ENCODE peak calls at places on chromosome 1, in five cellular contexts. O is neuronal stem cell, H is adipocyte, B is fibroblast of lung, L is MM.1S. W is an unnamed sample.

GRCh38 chr1:149928388-149928724 is 753 bp upstream of the SF3B4 start:
- DNase-seq in O (no peak), H (no peak), B (no peak), L (no peak), W (no peak)

GRCh38 chr1:205812271-205812877 is 624 bp downstream of the SLC41A1 start:
- DNase-seq in O (peak), H (peak), B (peak), L (peak), W (peak)

GRCh38 chr1:51265618-51266017 is 29.5 kb downstream of the RNF11 start:
- DNase-seq in O (no peak), H (no peak), B (no peak), L (no peak), W (no peak)

GRCh38 chr1:241992734-241993133 is 6.2 kb downstream of the MAP1LC3C start:
- DNase-seq in O (no peak), H (peak), B (peak), L (no peak), W (peak)

GRCh38 chr1:3503525-3503886 is 49.0 kb downstream of the ARHGEF16 start:
- DNase-seq in O (no peak), H (no peak), B (no peak), L (no peak), W (no peak)

GRCh38 chr1:199010933-199011332 is 372.1 kb downstream of the PTPRC start:
- DNase-seq in O (no peak), H (no peak), B (peak), L (no peak), W (peak)

GRCh38 chr1:181126871-181127587 is 38.5 kb downstream of the IER5 start:
- DNase-seq in O (no peak), H (no peak), B (no peak), L (peak), W (no peak)

GRCh38 chr1:5720484-5720883 is 271.7 kb downstream of the NPHP4 start:
- DNase-seq in O (no peak), H (no peak), B (no peak), L (no peak), W (no peak)

GRCh38 chr1:83910461-83910860 is 88.5 kb downstream of the TTLL7 start:
- DNase-seq in O (no peak), H (no peak), B (no peak), L (no peak), W (peak)

GRCh38 chr1:85707267-85707989 is 805 bp downstream of the ZNHIT6 start:
- DNase-seq in O (no peak), H (peak), B (peak), L (no peak), W (no peak)

GRCh38 chr1:161439280-161440232 is 65.7 kb upstream of the FCGR2A start:
- DNase-seq in O (no peak), H (peak), B (peak), L (no peak), W (peak)

GRCh38 chr1:14334336-14335176 is 263.9 kb upstream of the KAZN start:
- DNase-seq in O (no peak), H (no peak), B (peak), L (peak), W (no peak)

GRCh38 chr1:206107168-206107544 is 10.0 kb downstream of the AVPR1B start:
- DNase-seq in O (no peak), H (no peak), B (no peak), L (no peak), W (no peak)

GRCh38 chr1:64175639-64176038 is 27.8 kb upstream of the UBE2U start:
- DNase-seq in O (no peak), H (peak), B (no peak), L (no peak), W (no peak)

GRCh38 chr1:15384301-15384901 is 25.3 kb upstream of the EFHD2 start:
- DNase-seq in O (peak), H (peak), B (peak), L (peak), W (no peak)

GRCh38 chr1:45001011-45001481 is 10.1 kb downstream of the HECTD3 start:
- DNase-seq in O (no peak), H (no peak), B (no peak), L (no peak), W (no peak)

GRCh38 chr1:172089768-172090510 is 248.6 kb downstream of the DNM3 start:
- DNase-seq in O (peak), H (no peak), B (peak), L (peak), W (peak)

GRCh38 chr1:42282024-42282579 is 52.9 kb downstream of the FOXJ3 start:
- DNase-seq in O (no peak), H (peak), B (peak), L (no peak), W (peak)

GRCh38 chr1:50793521-50793920 is 166.5 kb downstream of the FAF1 start:
- DNase-seq in O (no peak), H (no peak), B (no peak), L (no peak), W (no peak)

GRCh38 chr1:66300986-66301451 is 232.9 kb upstream of the SGIP1 start:
- DNase-seq in O (no peak), H (peak), B (peak), L (peak), W (peak)

GRCh38 chr1:76587213-76587612 is 280.1 kb upstream of the ST6GALNAC5 start:
- DNase-seq in O (no peak), H (no peak), B (no peak), L (no peak), W (no peak)

GRCh38 chr1:39668894-39669293 is 3.0 kb downstream of the NT5C1A start:
- DNase-seq in O (no peak), H (no peak), B (no peak), L (no peak), W (no peak)

GRCh38 chr1:65170511-65171142 is 22.6 kb downstream of the AK4 start:
- DNase-seq in O (no peak), H (peak), B (no peak), L (no peak), W (peak)

GRCh38 chr1:228283043-228283371 is 75.2 kb downstream of the OBSCN start:
- DNase-seq in O (no peak), H (no peak), B (no peak), L (no peak), W (no peak)

GRCh38 chr1:169974067-169974466 is 80.4 kb upstream of the SCYL3 start:
- DNase-seq in O (no peak), H (no peak), B (no peak), L (no peak), W (no peak)

GRCh38 chr1:47684518-47684917 is 246.7 kb downstream of the FOXD2 start:
- DNase-seq in O (no peak), H (no peak), B (no peak), L (no peak), W (no peak)

GRCh38 chr1:179187043-179187442 is 42.4 kb downstream of the ABL2 start:
- DNase-seq in O (no peak), H (peak), B (no peak), L (no peak), W (no peak)

GRCh38 chr1:236141447-236142357 is 637 bp upstream of the GPR137B start:
- DNase-seq in O (peak), H (peak), B (peak), L (no peak), W (peak)

GRCh38 chr1:228280106-228280901 is 72.5 kb downstream of the OBSCN start:
- DNase-seq in O (no peak), H (no peak), B (no peak), L (no peak), W (no peak)

GRCh38 chr1:63975447-63975846 is 201.6 kb downstream of the ROR1 start:
- DNase-seq in O (no peak), H (no peak), B (no peak), L (no peak), W (no peak)

GRCh38 chr1:36706416-36706815 is 223.7 kb upstream of the CSF3R start:
- DNase-seq in O (no peak), H (no peak), B (no peak), L (no peak), W (no peak)

GRCh38 chr1:201505505-201505893 is 1.4 kb downstream of the CSRP1 start:
- DNase-seq in O (no peak), H (peak), B (peak), L (no peak), W (peak)

GRCh38 chr1:37423810-37424209 is 50.6 kb upstream of the ZC3H12A start:
- DNase-seq in O (no peak), H (no peak), B (no peak), L (peak), W (no peak)

GRCh38 chr1:226722240-226722900 is 16.7 kb downstream of the ITPKB start:
- DNase-seq in O (no peak), H (no peak), B (no peak), L (no peak), W (no peak)
- H3K9ac ChIP-seq in O (no peak), H (no peak), B (no peak), L (no peak), W (no peak)

GRCh38 chr1:212625781-212626450 is 17.4 kb downstream of the ATF3 start:
- DNase-seq in O (no peak), H (no peak), B (no peak), L (no peak), W (no peak)
- H3K9ac ChIP-seq in O (no peak), H (no peak), B (no peak), L (no peak), W (no peak)

GRCh38 chr1:9293241-9293511 is 482 bp downstream of the SPSB1 start:
- DNase-seq in O (no peak), H (no peak), B (no peak), L (no peak), W (no peak)
- H3K9ac ChIP-seq in O (peak), H (peak), B (peak), L (no peak), W (no peak)

DNA sequence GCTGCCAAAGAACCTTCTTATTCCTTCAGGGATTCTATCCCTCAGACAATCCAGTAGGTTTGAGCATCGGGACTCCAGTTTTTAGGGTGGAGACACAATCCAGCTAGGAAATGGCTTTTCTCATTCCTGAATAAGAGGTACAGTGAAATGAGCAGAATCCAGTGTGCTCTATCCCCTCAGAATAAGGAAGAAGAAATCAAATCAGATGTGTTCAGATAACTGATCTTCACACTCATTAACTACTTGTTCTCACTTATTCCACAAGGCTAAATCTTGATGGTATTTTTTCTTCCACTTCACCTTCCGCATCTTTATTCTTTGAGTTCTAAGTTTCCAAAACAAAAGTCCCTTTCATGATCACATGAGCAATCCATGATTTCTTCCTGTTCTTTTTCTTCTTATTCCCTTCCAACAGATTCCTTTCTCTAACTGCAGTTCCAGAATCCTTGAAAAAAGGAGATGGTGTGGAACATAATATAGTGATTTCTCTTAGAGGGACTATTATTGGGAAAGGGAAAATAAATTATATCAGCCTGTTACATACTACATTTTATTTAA is 1.7 kb downstream of the SYT11 start:
- DNase-seq in O (no peak), H (no peak), B (no peak), L (no peak), W (no peak)
- H3K9ac ChIP-seq in O (no peak), H (peak), B (peak), L (no peak), W (peak)

DNA sequence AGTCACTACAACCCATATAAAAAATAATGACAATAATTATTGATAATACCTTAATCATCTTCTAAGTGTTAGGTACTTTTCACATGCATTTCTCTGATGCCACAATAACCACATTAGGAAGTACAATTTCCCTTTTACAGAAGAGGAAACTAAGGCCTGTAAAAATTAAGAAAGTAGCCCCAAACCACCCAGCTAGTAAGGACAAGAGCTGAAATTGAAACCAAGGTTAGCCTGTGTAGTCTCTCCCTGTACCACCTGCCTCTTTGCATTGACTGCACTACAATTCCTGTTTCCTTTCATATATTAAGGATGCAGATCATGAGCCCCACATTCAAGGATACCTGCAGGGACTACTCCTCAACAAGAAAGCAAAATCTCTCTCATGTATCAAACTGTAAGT is 288.8 kb downstream of the GPATCH2 start:
- DNase-seq in O (no peak), H (no peak), B (no peak), L (peak), W (no peak)
- H3K9ac ChIP-seq in O (no peak), H (no peak), B (no peak), L (no peak), W (no peak)